ENCODE peak calls at places on chromosome 17, in six cellular contexts. D is GM06990, V is tibial artery, T is heart right ventricle, J is cardiac muscle cell, U is coronary artery. C is an unnamed sample.

GRCh38 chr17:44693609-44694008 is 4.0 kb upstream of the CCDC43 start:
- DNase-seq in D (no peak), V (no peak), T (no peak), J (no peak), U (no peak), C (no peak)

GRCh38 chr17:44916781-44917241 is 1.5 kb upstream of the GFAP start:
- DNase-seq in D (no peak), V (no peak), T (peak), J (peak), U (no peak), C (no peak)

GRCh38 chr17:51275381-51275780 is 15.0 kb downstream of the UTP18 start:
- DNase-seq in D (no peak), V (no peak), T (no peak), J (peak), U (no peak), C (no peak)

GRCh38 chr17:8119575-8120519 is 1.5 kb upstream of the ALOXE3 start:
- DNase-seq in D (peak), V (peak), T (peak), J (peak), U (peak), C (peak)

GRCh38 chr17:48181653-48182052 is 74.1 kb downstream of the SNX11 start:
- DNase-seq in D (no peak), V (no peak), T (no peak), J (peak), U (no peak), C (peak)

GRCh38 chr17:81801327-81801726 is 2.6 kb upstream of the GCGR start:
- DNase-seq in D (no peak), V (no peak), T (no peak), J (no peak), U (no peak), C (no peak)

GRCh38 chr17:40564195-40564882 is 933 bp downstream of the CCR7 start:
- DNase-seq in D (no peak), V (no peak), T (no peak), J (no peak), U (peak), C (no peak)

GRCh38 chr17:82222816-82223215 is 6.0 kb upstream of the SLC16A3 start:
- DNase-seq in D (no peak), V (no peak), T (no peak), J (peak), U (no peak), C (no peak)

GRCh38 chr17:36808181-36808661 is 129.1 kb upstream of the LHX1 start:
- DNase-seq in D (no peak), V (no peak), T (no peak), J (peak), U (peak), C (peak)

GRCh38 chr17:50431219-50431618 is 5.2 kb downstream of the ACSF2 start:
- DNase-seq in D (no peak), V (no peak), T (no peak), J (no peak), U (no peak), C (peak)

GRCh38 chr17:63699638-63700527 is at the start of gene LIMD2:
- DNase-seq in D (peak), V (no peak), T (peak), J (peak), U (peak), C (peak)

GRCh38 chr17:83179378-83179777 is 100.0 kb downstream of the METRNL start:
- DNase-seq in D (no peak), V (peak), T (no peak), J (no peak), U (peak), C (peak)

GRCh38 chr17:3002538-3003301 is 60.7 kb downstream of the OR1D5 start:
- DNase-seq in D (peak), V (no peak), T (no peak), J (no peak), U (no peak), C (no peak)

GRCh38 chr17:77499699-77500435 is 359.1 kb downstream of the SEC14L1 start:
- DNase-seq in D (peak), V (no peak), T (no peak), J (no peak), U (peak), C (no peak)

GRCh38 chr17:78374631-78375274 is 3.7 kb upstream of the PGS1 start:
- DNase-seq in D (no peak), V (no peak), T (peak), J (peak), U (no peak), C (peak)

GRCh38 chr17:324151-324571 is 28.4 kb downstream of the RPH3AL start:
- DNase-seq in D (no peak), V (peak), T (no peak), J (no peak), U (no peak), C (no peak)

GRCh38 chr17:72656114-72656763 is 436.2 kb downstream of the SLC39A11 start:
- DNase-seq in D (no peak), V (no peak), T (no peak), J (no peak), U (no peak), C (no peak)

DNA sequence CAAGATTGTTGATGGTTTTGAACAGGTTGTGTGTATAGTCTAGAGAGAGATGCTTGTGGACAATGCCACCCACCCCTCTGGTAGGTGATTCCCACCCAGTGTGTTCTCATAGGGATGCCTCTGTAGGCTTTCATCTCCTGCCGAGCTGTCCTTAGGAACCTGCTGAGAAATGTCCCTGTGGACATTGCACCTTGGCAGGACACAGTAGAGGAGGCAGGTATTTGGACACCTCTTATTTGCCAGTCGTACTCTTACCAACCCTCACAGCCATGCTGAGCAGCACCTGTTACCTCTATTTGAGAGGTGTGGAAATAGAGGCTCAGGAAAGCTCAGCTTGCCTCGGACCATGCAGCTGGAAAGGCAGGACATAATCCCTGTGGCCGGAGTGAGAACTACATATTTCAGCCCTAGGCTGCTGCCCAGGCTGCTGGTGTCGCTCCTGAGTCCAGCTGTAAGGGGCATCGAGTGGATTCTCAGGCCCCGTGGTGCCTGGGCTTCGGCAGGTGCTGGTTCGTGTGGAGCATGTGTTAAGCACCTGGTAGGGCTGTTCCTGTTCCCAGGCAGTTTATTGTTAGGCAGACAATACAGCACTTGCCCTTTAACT is 33.3 kb downstream of the EPN2 start:
- DNase-seq in D (no peak), V (no peak), T (no peak), J (no peak), U (no peak), C (no peak)
- TF ChIP-seq CTCF in D (no peak), V (no peak), T (peak), J (no peak), U (no peak), C (no peak)

DNA sequence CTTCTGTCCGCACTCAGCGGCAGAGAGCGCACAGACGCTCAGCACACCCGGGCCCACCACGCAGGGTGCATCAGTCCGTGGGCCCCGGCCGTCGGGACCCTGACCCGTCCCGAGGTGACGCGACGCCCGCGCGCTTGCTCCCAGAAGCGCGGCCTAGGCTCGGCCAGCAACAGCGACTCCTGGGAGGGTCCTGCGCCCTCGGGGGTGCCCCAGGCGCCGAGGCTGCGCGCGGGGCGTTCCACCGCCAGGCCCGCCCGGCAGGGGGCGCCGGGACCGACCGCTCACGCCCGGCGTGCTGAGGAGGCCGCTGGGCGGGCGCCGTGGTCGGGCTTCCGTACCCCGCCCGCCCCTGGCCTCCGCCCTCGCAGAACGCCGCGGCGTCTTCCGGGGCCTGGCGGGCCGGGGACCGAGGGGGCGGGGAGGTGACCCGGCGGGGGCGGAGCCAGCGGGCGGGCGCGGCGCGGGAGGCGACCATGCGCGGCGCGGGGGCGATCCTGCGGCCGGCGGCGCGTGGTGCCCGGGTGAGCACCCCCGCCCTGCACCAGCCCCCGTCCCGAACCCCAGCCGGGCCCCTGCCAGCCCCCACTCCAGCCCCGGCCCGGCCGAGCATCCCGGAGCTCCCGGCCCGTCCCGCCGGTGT is at the start of gene CISD3:
- DNase-seq in D (peak), V (peak), T (peak), J (peak), U (peak), C (peak)
- TF ChIP-seq CTCF in D (no peak), V (peak), T (peak), J (peak), U (peak), C (peak)

GRCh38 chr17:60455378-60455777 is 33.1 kb downstream of the CHCT1 start:
- DNase-seq in D (no peak), V (no peak), T (no peak), J (peak), U (no peak), C (no peak)
- TF ChIP-seq CTCF in D (no peak), V (no peak), T (no peak), J (no peak), U (no peak), C (no peak)

DNA sequence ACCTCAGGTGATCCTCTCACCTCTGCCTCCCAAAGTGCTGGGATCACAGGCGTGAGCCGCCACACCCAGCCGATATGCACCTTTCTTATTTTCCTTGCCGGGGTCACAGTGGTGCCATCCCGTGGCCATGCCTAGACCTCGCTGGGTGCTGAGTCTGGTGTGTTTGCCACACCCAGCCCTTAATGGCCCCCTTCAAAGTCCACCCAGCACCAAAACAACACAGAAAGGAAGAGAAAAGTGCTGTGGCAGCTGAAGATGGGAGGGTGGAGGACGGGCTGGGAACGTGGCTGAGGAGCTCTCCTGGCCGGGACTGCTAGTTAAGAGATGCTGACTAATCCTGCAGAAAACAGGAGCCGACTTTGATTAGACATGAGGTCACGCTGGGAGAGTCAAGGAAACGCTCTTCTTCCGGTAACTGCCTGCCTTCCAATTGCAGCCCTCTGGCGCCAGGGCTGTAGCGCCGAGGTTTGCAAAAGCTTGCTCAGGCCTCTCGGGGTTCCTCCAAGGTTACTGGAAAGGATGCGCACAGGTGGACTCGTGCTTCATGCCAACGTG is 10.9 kb downstream of the SLC43A2 start:
- DNase-seq in D (no peak), V (peak), T (no peak), J (peak), U (no peak), C (no peak)
- TF ChIP-seq CTCF in D (no peak), V (no peak), T (no peak), J (no peak), U (no peak), C (no peak)

GRCh38 chr17:46090871-46091270 is 91.8 kb downstream of the STH start:
- DNase-seq in D (no peak), V (no peak), T (no peak), J (no peak), U (no peak), C (no peak)
- TF ChIP-seq CTCF in D (no peak), V (no peak), T (no peak), J (no peak), U (no peak), C (no peak)

GRCh38 chr17:80678621-80679020 is 134.0 kb downstream of the RPTOR start:
- DNase-seq in D (no peak), V (no peak), T (no peak), J (peak), U (no peak), C (peak)
- TF ChIP-seq CTCF in D (no peak), V (no peak), T (no peak), J (no peak), U (no peak), C (no peak)

C was measured in nephron progenitor cell.